ENCODE peak calls at places on chromosomes 7 and 10, in five cellular contexts. S is naive thymus-derived CD4-positive, alpha-beta T cell; O is NCI-H460; T is C1 segment of cervical spinal cord; Q is T-helper 2 cell. N is an unnamed sample.

GRCh38 chr10:70334526-70335245 is 47.7 kb downstream of the LRRC20 start:
- DNase-seq in T (no peak), S (no peak), Q (no peak), O (no peak), N (no peak)

GRCh38 chr10:24874133-24874532 is 78.3 kb downstream of the PRTFDC1 start:
- DNase-seq in Q (no peak), T (no peak), O (no peak), S (no peak), N (no peak)

GRCh38 chr7:27179503-27180430 is 5.3 kb downstream of the HOXA11 start:
- DNase-seq in S (no peak), Q (peak), O (peak), T (peak), N (peak)

GRCh38 chr7:50246551-50246950 is 58.0 kb upstream of the IKZF1 start:
- DNase-seq in Q (no peak), S (no peak), O (no peak), T (no peak), N (no peak)

GRCh38 chr7:148987751-148988512 is 40.4 kb downstream of the PDIA4 start:
- DNase-seq in T (no peak), Q (no peak), O (no peak), S (no peak), N (no peak)

GRCh38 chr10:69715899-69716606 is 85.7 kb upstream of the COL13A1 start:
- DNase-seq in T (no peak), O (no peak), S (no peak), Q (no peak), N (no peak)

GRCh38 chr10:17059197-17059688 is 70.4 kb downstream of the CUBN start:
- DNase-seq in T (no peak), Q (no peak), S (no peak), O (no peak), N (no peak)

GRCh38 chr7:83468251-83468739 is 180.6 kb downstream of the SEMA3E start:
- DNase-seq in O (peak), S (no peak), T (peak), Q (no peak), N (no peak)

GRCh38 chr7:29945259-29945809 is 44.3 kb downstream of the SCRN1 start:
- DNase-seq in O (no peak), Q (no peak), T (no peak), S (no peak), N (no peak)

GRCh38 chr10:62073429-62073828 is 171.9 kb downstream of the ARID5B start:
- DNase-seq in Q (no peak), S (no peak), O (no peak), T (no peak), N (no peak)

GRCh38 chr10:47301833-47302232 is 1.8 kb downstream of the GDF10 start:
- DNase-seq in Q (no peak), O (no peak), T (no peak), S (no peak), N (no peak)

GRCh38 chr7:29839302-29839701 is 33.0 kb downstream of the WIPF3 start:
- DNase-seq in O (peak), S (no peak), Q (no peak), T (no peak), N (no peak)

GRCh38 chr7:31126976-31127375 is 74.9 kb downstream of the ADCYAP1R1 start:
- DNase-seq in T (no peak), O (no peak), Q (no peak), S (no peak), N (no peak)

GRCh38 chr7:135748770-135749169 is at the start of gene FAM180A:
- DNase-seq in T (no peak), S (no peak), Q (no peak), O (no peak), N (no peak)

GRCh38 chr10:68109312-68109711 is at the start of gene MYPN:
- DNase-seq in Q (no peak), S (no peak), T (no peak), O (no peak), N (no peak)

GRCh38 chr7:106064836-106065559 is 47.1 kb downstream of the SYPL1 start:
- DNase-seq in T (peak), Q (no peak), O (peak), S (no peak), N (no peak)

GRCh38 chr7:112143567-112143966 is 62.6 kb downstream of the DOCK4 start:
- DNase-seq in O (no peak), S (no peak), Q (no peak), T (no peak), N (no peak)

GRCh38 chr7:146510088-146510680 is 393.6 kb downstream of the CNTNAP2 start:
- DNase-seq in T (no peak), O (no peak), Q (no peak), S (no peak), N (no peak)

GRCh38 chr7:21543528-21544302 is 876 bp downstream of the DNAH11 start:
- DNase-seq in T (no peak), Q (no peak), S (no peak), O (no peak), N (no peak)

GRCh38 chr7:86925221-86925620 is 134.2 kb downstream of the ELAPOR2 start:
- DNase-seq in Q (no peak), S (no peak), T (no peak), O (no peak), N (no peak)